ENCODE peak calls at places on chromosome 1, in eight cellular contexts. One of them, this sample, is unnamed. For H3K4me1, the result is how much of the 10 kb centered on the place peaks cover.

GRCh38 chr1:153968000-153968363 is 280 bp downstream of the CREB3L4 start:
- DNase-seq in breast epithelium: peak
- DNase-seq in thyroid gland: peak
- DNase-seq in IMR-90: no peak
- DNase-seq in adrenal gland: peak
- DNase-seq in uterus: peak
- DNase-seq in ovary: peak
- DNase-seq in suprapubic skin: peak
- DNase-seq in this sample: peak

GRCh38 chr1:38891753-38892152 is 10.4 kb upstream of the GJA9 start:
- DNase-seq in breast epithelium: no peak
- DNase-seq in thyroid gland: no peak
- DNase-seq in IMR-90: peak
- DNase-seq in adrenal gland: no peak
- DNase-seq in uterus: no peak
- DNase-seq in ovary: no peak
- DNase-seq in suprapubic skin: no peak
- DNase-seq in this sample: no peak

GRCh38 chr1:90712153-90712930 is 4.8 kb downstream of the BARHL2 start:
- DNase-seq in breast epithelium: no peak
- DNase-seq in thyroid gland: no peak
- DNase-seq in IMR-90: no peak
- DNase-seq in adrenal gland: no peak
- DNase-seq in uterus: no peak
- DNase-seq in ovary: no peak
- DNase-seq in suprapubic skin: no peak
- DNase-seq in this sample: no peak

GRCh38 chr1:166839600-166840308 is 479 bp downstream of the POGK start:
- DNase-seq in breast epithelium: peak
- DNase-seq in thyroid gland: peak
- DNase-seq in IMR-90: peak
- DNase-seq in adrenal gland: peak
- DNase-seq in uterus: peak
- DNase-seq in ovary: peak
- DNase-seq in suprapubic skin: peak
- DNase-seq in this sample: peak

GRCh38 chr1:150970818-150971582 is 3.6 kb downstream of the CERS2 start:
- DNase-seq in breast epithelium: peak
- DNase-seq in thyroid gland: peak
- DNase-seq in IMR-90: peak
- DNase-seq in adrenal gland: peak
- DNase-seq in uterus: peak
- DNase-seq in ovary: peak
- DNase-seq in suprapubic skin: peak
- DNase-seq in this sample: peak

GRCh38 chr1:3409737-3410434 is 44.6 kb upstream of the ARHGEF16 start:
- DNase-seq in breast epithelium: peak
- DNase-seq in thyroid gland: peak
- DNase-seq in IMR-90: peak
- DNase-seq in adrenal gland: peak
- DNase-seq in uterus: peak
- DNase-seq in ovary: peak
- DNase-seq in suprapubic skin: no peak
- DNase-seq in this sample: peak

GRCh38 chr1:96362623-96363022 is 359.0 kb upstream of the PTBP2 start:
- DNase-seq in breast epithelium: no peak
- DNase-seq in thyroid gland: no peak
- DNase-seq in IMR-90: peak
- DNase-seq in adrenal gland: peak
- DNase-seq in uterus: no peak
- DNase-seq in ovary: no peak
- DNase-seq in suprapubic skin: no peak
- DNase-seq in this sample: no peak

GRCh38 chr1:77063118-77063517 is 156.1 kb downstream of the PIGK start:
- DNase-seq in breast epithelium: no peak
- DNase-seq in thyroid gland: no peak
- DNase-seq in IMR-90: no peak
- DNase-seq in adrenal gland: no peak
- DNase-seq in uterus: no peak
- DNase-seq in ovary: no peak
- DNase-seq in suprapubic skin: no peak
- DNase-seq in this sample: no peak

DNA sequence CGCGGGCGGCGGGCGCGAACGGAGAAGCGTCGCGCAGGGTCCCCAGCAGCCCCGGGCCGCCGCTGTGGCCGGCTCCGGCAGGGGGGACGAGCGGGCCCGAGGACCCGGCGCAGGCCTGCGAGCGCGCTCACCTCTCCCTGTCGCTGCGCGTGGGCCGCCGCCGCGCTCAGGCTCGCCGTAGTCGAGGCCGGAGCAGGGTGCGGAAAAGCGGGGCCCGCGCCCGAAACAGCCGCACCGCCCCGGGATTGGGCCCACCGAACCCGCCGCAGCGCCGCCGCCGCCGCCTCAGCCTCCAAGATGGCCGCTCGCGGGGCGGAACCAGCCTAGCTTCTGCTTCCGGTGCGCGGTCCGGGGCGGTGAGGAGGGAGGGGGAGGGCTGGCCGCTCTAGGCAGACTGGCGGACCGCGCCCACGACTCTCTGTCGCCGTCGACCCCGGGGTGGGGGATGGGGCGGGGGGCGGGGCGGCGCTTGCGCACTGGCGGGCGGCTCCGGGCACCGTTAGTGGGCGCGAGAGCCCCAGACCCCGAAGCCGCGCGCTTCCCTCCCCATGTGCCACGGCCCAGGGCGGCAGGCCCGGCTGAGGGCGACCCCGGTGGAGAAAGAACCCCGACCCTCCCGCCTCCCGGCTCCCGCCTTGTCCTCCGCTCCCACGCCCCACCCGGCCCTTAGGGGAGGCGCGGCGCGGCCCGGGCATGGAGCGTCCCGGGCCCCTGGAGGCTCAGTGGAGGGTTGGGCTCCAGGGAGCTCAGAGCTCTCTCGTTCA is at the start of gene UBE2J2:
- DNase-seq in breast epithelium: peak
- DNase-seq in thyroid gland: peak
- DNase-seq in IMR-90: peak
- DNase-seq in adrenal gland: peak
- DNase-seq in uterus: peak
- DNase-seq in ovary: peak
- DNase-seq in suprapubic skin: peak
- DNase-seq in this sample: peak
- TF ChIP-seq POLR2A in breast epithelium: no peak
- TF ChIP-seq POLR2A in thyroid gland: peak
- TF ChIP-seq POLR2A in IMR-90: peak
- TF ChIP-seq POLR2A in adrenal gland: peak
- TF ChIP-seq POLR2A in uterus: peak
- TF ChIP-seq POLR2A in ovary: peak
- TF ChIP-seq POLR2A in suprapubic skin: no peak
- TF ChIP-seq POLR2A in this sample: peak

GRCh38 chr1:27574001-27574781 is 29.8 kb downstream of the AHDC1 start:
- DNase-seq in breast epithelium: no peak
- DNase-seq in thyroid gland: no peak
- DNase-seq in IMR-90: no peak
- DNase-seq in adrenal gland: peak
- DNase-seq in uterus: peak
- DNase-seq in ovary: peak
- DNase-seq in suprapubic skin: no peak
- DNase-seq in this sample: no peak

GRCh38 chr1:27571439-27572018 is 32.4 kb downstream of the AHDC1 start:
- DNase-seq in breast epithelium: no peak
- DNase-seq in thyroid gland: peak
- DNase-seq in IMR-90: no peak
- DNase-seq in adrenal gland: peak
- DNase-seq in uterus: peak
- DNase-seq in ovary: peak
- DNase-seq in suprapubic skin: peak
- DNase-seq in this sample: no peak

GRCh38 chr1:27572019-27572678 is 31.8 kb downstream of the AHDC1 start:
- DNase-seq in breast epithelium: no peak
- DNase-seq in thyroid gland: no peak
- DNase-seq in IMR-90: no peak
- DNase-seq in adrenal gland: no peak
- DNase-seq in uterus: peak
- DNase-seq in ovary: no peak
- DNase-seq in suprapubic skin: no peak
- DNase-seq in this sample: no peak

GRCh38 chr1:27570823-27571222 is 33.1 kb downstream of the AHDC1 start:
- DNase-seq in breast epithelium: no peak
- DNase-seq in thyroid gland: peak
- DNase-seq in IMR-90: no peak
- DNase-seq in adrenal gland: no peak
- DNase-seq in uterus: no peak
- DNase-seq in ovary: peak
- DNase-seq in suprapubic skin: no peak
- DNase-seq in this sample: no peak

GRCh38 chr1:27572679-27573426 is 31.1 kb downstream of the AHDC1 start:
- DNase-seq in breast epithelium: no peak
- DNase-seq in thyroid gland: peak
- DNase-seq in IMR-90: no peak
- DNase-seq in adrenal gland: peak
- DNase-seq in uterus: peak
- DNase-seq in ovary: peak
- DNase-seq in suprapubic skin: no peak
- DNase-seq in this sample: no peak
- H3K4me1 ChIP-seq in breast epithelium: half or more
- H3K4me1 ChIP-seq in thyroid gland: half or more
- H3K4me1 ChIP-seq in IMR-90: half or more
- H3K4me1 ChIP-seq in adrenal gland: half or more
- H3K4me1 ChIP-seq in uterus: under half
- H3K4me1 ChIP-seq in ovary: half or more
- H3K4me1 ChIP-seq in suprapubic skin: half or more
- H3K4me1 ChIP-seq in this sample: under half

GRCh38 chr1:231807498-231807897 is 180.9 kb downstream of the DISC1 start:
- DNase-seq in breast epithelium: no peak
- DNase-seq in thyroid gland: no peak
- DNase-seq in IMR-90: no peak
- DNase-seq in adrenal gland: no peak
- DNase-seq in uterus: no peak
- DNase-seq in ovary: no peak
- DNase-seq in suprapubic skin: no peak
- DNase-seq in this sample: peak

GRCh38 chr1:231799363-231799986 is 172.9 kb downstream of the DISC1 start:
- DNase-seq in breast epithelium: no peak
- DNase-seq in thyroid gland: no peak
- DNase-seq in IMR-90: peak
- DNase-seq in adrenal gland: no peak
- DNase-seq in uterus: no peak
- DNase-seq in ovary: no peak
- DNase-seq in suprapubic skin: no peak
- DNase-seq in this sample: no peak

GRCh38 chr1:231800071-231800470 is 173.5 kb downstream of the DISC1 start:
- DNase-seq in breast epithelium: no peak
- DNase-seq in thyroid gland: no peak
- DNase-seq in IMR-90: no peak
- DNase-seq in adrenal gland: no peak
- DNase-seq in uterus: no peak
- DNase-seq in ovary: no peak
- DNase-seq in suprapubic skin: no peak
- DNase-seq in this sample: no peak

GRCh38 chr1:231806623-231807470 is 180.3 kb downstream of the DISC1 start:
- DNase-seq in breast epithelium: peak
- DNase-seq in thyroid gland: peak
- DNase-seq in IMR-90: peak
- DNase-seq in adrenal gland: peak
- DNase-seq in uterus: no peak
- DNase-seq in ovary: no peak
- DNase-seq in suprapubic skin: no peak
- DNase-seq in this sample: no peak

GRCh38 chr1:231803353-231803752 is 176.8 kb downstream of the DISC1 start:
- DNase-seq in breast epithelium: no peak
- DNase-seq in thyroid gland: no peak
- DNase-seq in IMR-90: peak
- DNase-seq in adrenal gland: peak
- DNase-seq in uterus: no peak
- DNase-seq in ovary: no peak
- DNase-seq in suprapubic skin: peak
- DNase-seq in this sample: no peak
- TF ChIP-seq POLR2A in breast epithelium: no peak
- TF ChIP-seq POLR2A in thyroid gland: no peak
- TF ChIP-seq POLR2A in IMR-90: no peak
- TF ChIP-seq POLR2A in adrenal gland: no peak
- TF ChIP-seq POLR2A in uterus: no peak
- TF ChIP-seq POLR2A in ovary: no peak
- TF ChIP-seq POLR2A in suprapubic skin: no peak
- TF ChIP-seq POLR2A in this sample: no peak

DNA sequence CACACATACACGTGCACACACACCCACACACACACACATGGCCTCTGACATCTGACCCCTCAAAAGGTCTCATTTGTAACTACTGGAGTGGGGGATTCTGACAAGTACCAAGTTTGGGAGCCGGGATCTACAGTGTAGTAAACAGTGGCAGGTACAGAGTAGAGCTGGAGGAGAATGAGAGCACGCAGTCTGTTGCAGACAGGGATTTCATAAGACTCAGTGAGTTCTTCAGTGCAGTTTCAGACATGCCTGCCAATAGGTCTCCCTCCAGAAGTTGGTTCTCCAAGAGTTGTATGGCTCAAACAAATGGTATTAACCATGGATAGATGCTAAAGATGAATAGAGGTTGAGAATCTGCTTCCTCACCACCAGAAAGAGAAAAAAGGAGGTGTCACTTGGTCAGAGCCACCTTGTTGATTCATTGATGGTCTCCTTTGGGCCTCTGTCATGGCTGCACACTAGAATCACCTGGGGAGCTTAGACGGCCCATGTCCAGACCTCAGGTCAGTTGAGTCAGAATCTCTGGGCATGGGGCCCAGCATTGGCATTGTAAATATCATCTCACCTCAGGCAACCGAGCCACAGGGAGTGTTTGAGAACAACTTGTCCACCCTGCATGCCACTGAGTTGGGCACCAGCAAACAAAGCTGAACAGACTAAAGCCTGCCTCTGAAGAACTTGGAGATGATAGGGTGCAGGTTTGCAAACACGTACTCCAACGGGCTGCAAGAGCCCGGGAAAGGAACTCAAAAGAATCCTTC is 122.1 kb downstream of the EDEM3 start:
- DNase-seq in breast epithelium: peak
- DNase-seq in thyroid gland: peak
- DNase-seq in IMR-90: no peak
- DNase-seq in adrenal gland: no peak
- DNase-seq in uterus: no peak
- DNase-seq in ovary: no peak
- DNase-seq in suprapubic skin: no peak
- DNase-seq in this sample: peak
- H3K4me1 ChIP-seq in breast epithelium: under half
- H3K4me1 ChIP-seq in thyroid gland: under half
- H3K4me1 ChIP-seq in IMR-90: under half
- H3K4me1 ChIP-seq in adrenal gland: under half
- H3K4me1 ChIP-seq in uterus: under half
- H3K4me1 ChIP-seq in ovary: under half
- H3K4me1 ChIP-seq in suprapubic skin: under half
- H3K4me1 ChIP-seq in this sample: under half

GRCh38 chr1:241412646-241413045 is 55.6 kb upstream of the RGS7 start:
- DNase-seq in breast epithelium: no peak
- DNase-seq in thyroid gland: no peak
- DNase-seq in IMR-90: no peak
- DNase-seq in adrenal gland: no peak
- DNase-seq in uterus: no peak
- DNase-seq in ovary: no peak
- DNase-seq in suprapubic skin: no peak
- DNase-seq in this sample: no peak
- TF ChIP-seq POLR2A in breast epithelium: no peak
- TF ChIP-seq POLR2A in thyroid gland: no peak
- TF ChIP-seq POLR2A in IMR-90: no peak
- TF ChIP-seq POLR2A in adrenal gland: no peak
- TF ChIP-seq POLR2A in uterus: no peak
- TF ChIP-seq POLR2A in ovary: no peak
- TF ChIP-seq POLR2A in suprapubic skin: no peak
- TF ChIP-seq POLR2A in this sample: no peak